ENCODE peak calls at places on chromosomes 11 and 22, in seven cellular contexts. T, Q, Z, S, H, B and X are unnamed samples.
A peak's percentile ranks its signal among the peaks of the same experiment; 100 is the strongest.

GRCh38 chr11:44319170-44319551 is 9.2 kb upstream of the ALX4 start:
- DNase-seq in S (no peak), B (peak; percentile 46), Z (no peak), T (no peak), Q (no peak), H (no peak), X (no peak)

GRCh38 chr11:115464269-115464668 is 39.9 kb downstream of the CADM1 start:
- DNase-seq in T (no peak), S (no peak), B (no peak), H (no peak), Q (no peak), Z (no peak), X (no peak)

GRCh38 chr11:68528630-68529029 is 68.1 kb downstream of the PPP6R3 start:
- DNase-seq in Z (no peak), H (no peak), S (no peak), Q (no peak), T (no peak), B (no peak), X (no peak)

GRCh38 chr11:70481625-70482528 is 83.5 kb downstream of the CTTN start:
- DNase-seq in B (no peak), S (peak; percentile 80), Q (no peak), H (no peak), T (no peak), Z (no peak), X (no peak)

GRCh38 chr11:86488553-86488952 is 113.9 kb downstream of the CCDC81 start:
- DNase-seq in B (no peak), Z (no peak), H (no peak), T (no peak), Q (no peak), S (no peak), X (no peak)

GRCh38 chr22:18104566-18104965 is 6.0 kb upstream of the TUBA8 start:
- DNase-seq in S (peak; percentile 11), T (no peak), Z (no peak), B (no peak), H (no peak), Q (no peak), X (no peak)

GRCh38 chr11:77506857-77507256 is 33.0 kb upstream of the PAK1 start:
- DNase-seq in B (no peak), H (no peak), T (no peak), Q (no peak), Z (no peak), S (no peak), X (no peak)

GRCh38 chr11:61195016-61195695 is 8.2 kb upstream of the PGA3 start:
- DNase-seq in Q (no peak), T (no peak), H (no peak), Z (no peak), B (no peak), S (no peak), X (no peak)

GRCh38 chr11:70066628-70067027 is 11.5 kb upstream of the ANO1 start:
- DNase-seq in H (no peak), T (no peak), Z (no peak), S (no peak), Q (no peak), B (no peak), X (no peak)

GRCh38 chr11:33135216-33135615 is 26.1 kb downstream of the CSTF3 start:
- DNase-seq in B (no peak), T (no peak), Z (no peak), Q (no peak), S (peak; percentile 91), H (no peak), X (no peak)

GRCh38 chr22:23431337-23432072 is 148.6 kb downstream of the IGLL1 start:
- DNase-seq in H (no peak), Z (peak; percentile 19), T (no peak), B (no peak), S (no peak), Q (no peak), X (no peak)

GRCh38 chr11:27409742-27410141 is 46.7 kb upstream of the CCDC34 start:
- DNase-seq in Q (no peak), Z (no peak), H (no peak), B (no peak), T (no peak), S (peak; percentile 33), X (no peak)

GRCh38 chr11:100232006-100232405 is 455.1 kb upstream of the ARHGAP42 start:
- DNase-seq in H (no peak), T (no peak), S (no peak), Z (no peak), Q (no peak), B (no peak), X (no peak)